ENCODE peak calls at places on chromosomes 3 and 15, in nine cellular contexts. One of them, this sample, is unnamed.

GRCh38 chr15:75200765-75201608 is 695 bp upstream of the C15orf39 start:
- DNase-seq in transverse colon: peak; percentile 86
- DNase-seq in H1: peak; percentile 69
- DNase-seq in SK-N-SH: no peak
- DNase-seq in stomach: peak; percentile 73
- DNase-seq in Panc1: no peak
- DNase-seq in HCT116: peak; percentile 44
- DNase-seq in HL-60: peak; percentile 68
- DNase-seq in prostate gland: peak; percentile 43
- DNase-seq in this sample: peak; percentile 78

GRCh38 chr3:28935141-28935540 is 345.7 kb upstream of the RBMS3 start:
- DNase-seq in HCT116: no peak
- DNase-seq in transverse colon: no peak
- DNase-seq in prostate gland: no peak
- DNase-seq in SK-N-SH: no peak
- DNase-seq in Panc1: no peak
- DNase-seq in HL-60: no peak
- DNase-seq in stomach: no peak
- DNase-seq in H1: no peak
- DNase-seq in this sample: no peak

GRCh38 chr3:66957357-66957756 is 40.8 kb upstream of the KBTBD8 start:
- DNase-seq in HL-60: no peak
- DNase-seq in prostate gland: no peak
- DNase-seq in Panc1: no peak
- DNase-seq in transverse colon: peak; percentile 15
- DNase-seq in H1: no peak
- DNase-seq in SK-N-SH: no peak
- DNase-seq in HCT116: no peak
- DNase-seq in stomach: no peak
- DNase-seq in this sample: no peak

GRCh38 chr3:158213461-158213860 is 103.6 kb downstream of the RSRC1 start:
- DNase-seq in stomach: no peak
- DNase-seq in HL-60: no peak
- DNase-seq in HCT116: no peak
- DNase-seq in prostate gland: no peak
- DNase-seq in H1: no peak
- DNase-seq in SK-N-SH: no peak
- DNase-seq in Panc1: no peak
- DNase-seq in transverse colon: no peak
- DNase-seq in this sample: no peak

GRCh38 chr3:108234387-108234957 is 12.2 kb upstream of the IFT57 start:
- DNase-seq in Panc1: no peak
- DNase-seq in stomach: no peak
- DNase-seq in HCT116: no peak
- DNase-seq in SK-N-SH: peak; percentile 39
- DNase-seq in H1: no peak
- DNase-seq in transverse colon: no peak
- DNase-seq in prostate gland: no peak
- DNase-seq in HL-60: no peak
- DNase-seq in this sample: no peak

GRCh38 chr3:82163907-82164520 is 402.6 kb upstream of the GBE1 start:
- DNase-seq in transverse colon: no peak
- DNase-seq in HCT116: peak; percentile 39
- DNase-seq in prostate gland: no peak
- DNase-seq in HL-60: peak; percentile 17
- DNase-seq in SK-N-SH: no peak
- DNase-seq in Panc1: no peak
- DNase-seq in H1: no peak
- DNase-seq in stomach: no peak
- DNase-seq in this sample: no peak

GRCh38 chr15:85761635-85762034 is 33.1 kb downstream of the KLHL25 start:
- DNase-seq in H1: no peak
- DNase-seq in stomach: no peak
- DNase-seq in transverse colon: no peak
- DNase-seq in SK-N-SH: no peak
- DNase-seq in HCT116: no peak
- DNase-seq in prostate gland: no peak
- DNase-seq in HL-60: no peak
- DNase-seq in Panc1: no peak
- DNase-seq in this sample: no peak

GRCh38 chr3:65597225-65597951 is 441.3 kb downstream of the MAGI1 start:
- DNase-seq in stomach: peak; percentile 34
- DNase-seq in HCT116: no peak
- DNase-seq in transverse colon: peak; percentile 12
- DNase-seq in H1: peak; percentile 79
- DNase-seq in HL-60: no peak
- DNase-seq in prostate gland: no peak
- DNase-seq in Panc1: no peak
- DNase-seq in SK-N-SH: peak; percentile 87
- DNase-seq in this sample: peak; percentile 63

GRCh38 chr15:58510715-58511465 is 79.1 kb downstream of the LIPC start:
- DNase-seq in transverse colon: no peak
- DNase-seq in HL-60: no peak
- DNase-seq in SK-N-SH: no peak
- DNase-seq in H1: no peak
- DNase-seq in Panc1: no peak
- DNase-seq in prostate gland: no peak
- DNase-seq in stomach: no peak
- DNase-seq in HCT116: no peak
- DNase-seq in this sample: no peak

GRCh38 chr3:49906004-49906860 is 2.6 kb upstream of the MST1R start:
- DNase-seq in SK-N-SH: peak; percentile 87
- DNase-seq in HL-60: no peak
- DNase-seq in H1: peak; percentile 77
- DNase-seq in HCT116: peak; percentile 55
- DNase-seq in prostate gland: peak; percentile 40
- DNase-seq in Panc1: no peak
- DNase-seq in stomach: peak; percentile 77
- DNase-seq in transverse colon: peak; percentile 87
- DNase-seq in this sample: no peak

GRCh38 chr3:186002884-186003472 is 65.2 kb upstream of the TRA2B start:
- DNase-seq in stomach: no peak
- DNase-seq in transverse colon: no peak
- DNase-seq in prostate gland: no peak
- DNase-seq in H1: peak; percentile 53
- DNase-seq in HCT116: peak; percentile 31
- DNase-seq in SK-N-SH: peak; percentile 30
- DNase-seq in Panc1: no peak
- DNase-seq in HL-60: no peak
- DNase-seq in this sample: no peak

GRCh38 chr15:29821416-29822099 is 710 bp downstream of the TJP1 start:
- DNase-seq in prostate gland: peak; percentile 77
- DNase-seq in Panc1: no peak
- DNase-seq in HCT116: peak; percentile 70
- DNase-seq in HL-60: no peak
- DNase-seq in stomach: peak; percentile 84
- DNase-seq in H1: peak; percentile 79
- DNase-seq in SK-N-SH: peak; percentile 80
- DNase-seq in transverse colon: peak; percentile 83
- DNase-seq in this sample: peak; percentile 88

GRCh38 chr3:191328383-191328962 is 721 bp upstream of the CCDC50 start:
- DNase-seq in H1: no peak
- DNase-seq in Panc1: no peak
- DNase-seq in transverse colon: no peak
- DNase-seq in stomach: no peak
- DNase-seq in HL-60: no peak
- DNase-seq in SK-N-SH: peak; percentile 24
- DNase-seq in HCT116: no peak
- DNase-seq in prostate gland: no peak
- DNase-seq in this sample: no peak

GRCh38 chr15:82228750-82229149 is 33.8 kb downstream of the EFL1 start:
- DNase-seq in SK-N-SH: no peak
- DNase-seq in HCT116: no peak
- DNase-seq in H1: no peak
- DNase-seq in prostate gland: no peak
- DNase-seq in HL-60: no peak
- DNase-seq in transverse colon: no peak
- DNase-seq in stomach: no peak
- DNase-seq in Panc1: no peak
- DNase-seq in this sample: no peak

GRCh38 chr15:79897701-79898113 is 893 bp upstream of the MTHFS start:
- DNase-seq in SK-N-SH: no peak
- DNase-seq in H1: no peak
- DNase-seq in HCT116: no peak
- DNase-seq in Panc1: no peak
- DNase-seq in stomach: no peak
- DNase-seq in transverse colon: no peak
- DNase-seq in HL-60: no peak
- DNase-seq in prostate gland: no peak
- DNase-seq in this sample: no peak

GRCh38 chr3:1404270-1404669 is 311.4 kb downstream of the CNTN6 start:
- DNase-seq in H1: no peak
- DNase-seq in SK-N-SH: no peak
- DNase-seq in HL-60: no peak
- DNase-seq in transverse colon: no peak
- DNase-seq in stomach: peak; percentile 46
- DNase-seq in Panc1: no peak
- DNase-seq in HCT116: no peak
- DNase-seq in prostate gland: no peak
- DNase-seq in this sample: no peak

DNA sequence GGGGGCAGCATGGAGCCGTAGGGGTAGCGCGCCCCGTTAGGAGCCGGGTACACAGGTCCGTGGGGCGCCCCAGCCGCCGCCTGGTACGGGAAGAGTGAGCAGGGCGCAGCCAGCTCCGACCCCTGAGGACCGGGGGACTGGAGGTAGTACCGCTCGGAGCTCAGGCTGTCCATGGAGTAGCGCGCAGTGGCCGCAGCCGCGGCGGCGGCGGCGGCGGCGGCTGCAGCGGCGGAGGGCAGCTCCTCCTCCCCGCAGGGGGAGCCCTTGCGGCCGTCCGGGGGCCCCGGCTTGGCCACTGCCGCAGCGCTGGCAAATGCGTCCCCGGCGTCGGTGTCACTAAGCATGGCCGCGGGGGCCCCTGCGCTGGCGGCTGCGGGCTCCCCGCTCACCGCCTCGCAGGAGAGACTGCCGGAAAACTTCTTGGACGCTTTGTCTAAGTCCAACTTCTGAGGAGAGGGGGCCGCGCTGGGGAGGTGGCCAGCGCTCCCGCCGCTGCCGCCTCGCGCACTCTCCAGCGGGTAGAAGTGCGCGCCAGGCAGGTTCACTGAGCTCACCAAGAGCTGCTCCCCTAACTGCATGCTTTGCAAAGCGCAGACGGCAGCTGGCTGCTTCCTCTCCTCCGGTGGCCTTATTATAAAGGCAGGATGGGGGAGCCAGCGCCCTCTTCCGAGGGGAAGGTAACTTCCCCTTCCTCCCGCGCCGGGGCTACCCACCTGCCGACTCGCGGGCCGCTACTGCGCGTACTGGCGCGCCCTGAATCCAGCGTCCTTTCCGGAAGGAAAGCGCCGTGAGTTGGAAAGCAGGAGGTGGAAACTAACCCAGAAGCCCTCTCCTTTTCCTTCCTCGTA is at the start of gene EOMES:
- DNase-seq in transverse colon: peak; percentile 42
- DNase-seq in stomach: peak; percentile 47
- DNase-seq in HL-60: peak; percentile 32
- DNase-seq in H1: peak; percentile 84
- DNase-seq in HCT116: peak; percentile 73
- DNase-seq in Panc1: no peak
- DNase-seq in SK-N-SH: peak; percentile 72
- DNase-seq in prostate gland: no peak
- DNase-seq in this sample: no peak
- TF ChIP-seq CTCF in transverse colon: no peak
- TF ChIP-seq CTCF in stomach: no peak
- TF ChIP-seq CTCF in HL-60: no peak
- TF ChIP-seq CTCF in H1: peak; percentile 25
- TF ChIP-seq CTCF in HCT116: peak; percentile 53
- TF ChIP-seq CTCF in Panc1: peak; percentile 90
- TF ChIP-seq CTCF in SK-N-SH: peak; percentile 36
- TF ChIP-seq CTCF in prostate gland: no peak
- TF ChIP-seq CTCF in this sample: no peak

GRCh38 chr3:20700702-20701101 is 514.7 kb upstream of the SGO1 start:
- DNase-seq in HCT116: no peak
- DNase-seq in SK-N-SH: no peak
- DNase-seq in HL-60: no peak
- DNase-seq in H1: no peak
- DNase-seq in Panc1: no peak
- DNase-seq in transverse colon: no peak
- DNase-seq in prostate gland: no peak
- DNase-seq in stomach: no peak
- DNase-seq in this sample: no peak
- TF ChIP-seq POLR2AphosphoS5 in HCT116: no peak
- TF ChIP-seq POLR2AphosphoS5 in SK-N-SH: no peak
- TF ChIP-seq POLR2AphosphoS5 in HL-60: no peak
- TF ChIP-seq POLR2AphosphoS5 in H1: no peak
- TF ChIP-seq POLR2AphosphoS5 in Panc1: no peak
- TF ChIP-seq POLR2AphosphoS5 in transverse colon: no peak
- TF ChIP-seq POLR2AphosphoS5 in prostate gland: no peak
- TF ChIP-seq POLR2AphosphoS5 in stomach: no peak
- TF ChIP-seq POLR2AphosphoS5 in this sample: no peak

GRCh38 chr15:72252663-72253299 is 19.6 kb downstream of the PARP6 start:
- DNase-seq in stomach: no peak
- DNase-seq in H1: no peak
- DNase-seq in HCT116: no peak
- DNase-seq in transverse colon: no peak
- DNase-seq in Panc1: no peak
- DNase-seq in HL-60: no peak
- DNase-seq in prostate gland: no peak
- DNase-seq in SK-N-SH: no peak
- DNase-seq in this sample: no peak
- H3K27ac ChIP-seq in stomach: no peak overlapping the region
- H3K27ac ChIP-seq in H1: no peak overlapping the region
- H3K27ac ChIP-seq in HCT116: no peak overlapping the region
- H3K27ac ChIP-seq in transverse colon: no peak overlapping the region
- H3K27ac ChIP-seq in Panc1: no peak overlapping the region
- H3K27ac ChIP-seq in HL-60: no peak overlapping the region
- H3K27ac ChIP-seq in prostate gland: no peak overlapping the region
- H3K27ac ChIP-seq in SK-N-SH: no peak overlapping the region
- H3K27ac ChIP-seq in this sample: no peak overlapping the region

DNA sequence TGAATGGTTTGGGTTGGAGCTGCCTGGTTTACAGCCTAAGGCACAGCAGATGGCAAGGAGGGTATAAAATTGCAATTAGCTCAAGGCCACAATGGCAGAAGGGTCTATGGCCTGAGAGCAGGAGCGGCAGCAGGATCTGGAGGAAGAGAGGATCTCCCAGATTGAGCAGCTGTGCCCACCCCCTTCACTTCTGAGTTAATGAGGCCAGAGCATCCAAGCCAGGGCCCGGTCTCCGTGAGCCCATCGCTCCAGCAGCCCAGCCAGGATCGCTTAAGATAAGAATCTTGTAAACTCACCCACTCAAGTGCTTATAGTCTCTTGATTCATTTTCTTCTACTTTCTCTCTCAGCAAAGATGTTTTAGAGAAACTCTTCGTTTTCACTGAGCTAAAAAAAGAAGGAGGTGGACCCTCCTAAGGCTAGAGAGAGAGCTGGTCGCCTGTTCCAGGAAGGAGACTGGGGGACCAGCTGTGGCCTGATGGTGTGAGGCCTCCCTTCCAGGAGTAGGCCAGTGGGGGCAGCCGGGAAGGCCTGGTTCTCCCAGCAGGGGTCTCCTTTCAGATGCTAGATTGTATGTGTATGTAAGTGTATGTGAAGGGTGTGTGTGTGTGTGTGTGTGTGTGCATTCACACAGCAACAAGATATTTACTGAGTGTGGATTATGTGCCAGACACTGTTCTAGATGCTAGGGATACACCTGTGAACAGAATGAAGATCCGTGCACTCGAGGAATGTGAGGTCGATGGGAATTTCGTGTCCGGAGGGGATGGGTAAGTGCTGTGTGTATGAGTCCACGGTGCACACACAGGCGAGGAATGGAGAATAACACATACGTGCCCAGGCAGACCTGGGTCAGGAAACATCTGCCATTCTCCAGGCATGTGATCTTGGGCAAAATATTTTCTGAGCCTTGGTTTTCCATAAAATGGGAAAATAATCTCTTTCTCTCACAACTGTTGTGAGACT is 18.6 kb downstream of the MAGEF1 start:
- DNase-seq in HCT116: no peak
- DNase-seq in Panc1: no peak
- DNase-seq in prostate gland: no peak
- DNase-seq in H1: no peak
- DNase-seq in HL-60: no peak
- DNase-seq in transverse colon: no peak
- DNase-seq in SK-N-SH: peak; percentile 85
- DNase-seq in stomach: no peak
- DNase-seq in this sample: no peak
- TF ChIP-seq CTCF in HCT116: no peak
- TF ChIP-seq CTCF in Panc1: no peak
- TF ChIP-seq CTCF in prostate gland: no peak
- TF ChIP-seq CTCF in H1: no peak
- TF ChIP-seq CTCF in HL-60: no peak
- TF ChIP-seq CTCF in transverse colon: no peak
- TF ChIP-seq CTCF in SK-N-SH: no peak
- TF ChIP-seq CTCF in stomach: no peak
- TF ChIP-seq CTCF in this sample: no peak